ENCODE peak calls at places on chromosome 18, in four cellular contexts. T, F, Z and H are unnamed samples.

GRCh38 chr18:62716679-62717058 is 1.3 kb downstream of the PHLPP1 start:
- DNase-seq in T (peak), F (peak), Z (peak), H (peak)

GRCh38 chr18:57110295-57110694 is 36.6 kb upstream of the BOD1L2 start:
- DNase-seq in T (no peak), F (no peak), Z (no peak), H (no peak)

GRCh38 chr18:3799515-3799914 is 349.5 kb downstream of the TGIF1 start:
- DNase-seq in T (no peak), F (no peak), Z (no peak), H (no peak)

GRCh38 chr18:72543362-72544055 is 633 bp downstream of the CBLN2 start:
- DNase-seq in T (no peak), F (no peak), Z (no peak), H (no peak)

GRCh38 chr18:45526120-45526841 is 89.0 kb upstream of the SLC14A2 start:
- DNase-seq in T (no peak), F (no peak), Z (no peak), H (no peak)

GRCh38 chr18:46536215-46536874 is 120.7 kb downstream of the LOXHD1 start:
- DNase-seq in T (no peak), F (no peak), Z (no peak), H (no peak)

GRCh38 chr18:13278231-13278630 is 59.7 kb downstream of the LDLRAD4 start:
- DNase-seq in T (no peak), F (no peak), Z (no peak), H (no peak)

GRCh38 chr18:49625021-49625691 is 63.3 kb downstream of the LIPG start:
- DNase-seq in T (no peak), F (no peak), Z (no peak), H (no peak)

GRCh38 chr18:26453370-26454030 is 94.9 kb downstream of the KCTD1 start:
- DNase-seq in T (peak), F (no peak), Z (no peak), H (peak)

GRCh38 chr18:59814872-59815271 is 84.9 kb upstream of the PMAIP1 start:
- DNase-seq in T (no peak), F (no peak), Z (no peak), H (no peak)

GRCh38 chr18:38933322-38933721 is 1367.7 kb upstream of the CELF4 start:
- DNase-seq in T (no peak), F (no peak), Z (no peak), H (no peak)

GRCh38 chr18:32877371-32877770 is 104.5 kb upstream of the KLHL14 start:
- DNase-seq in T (peak), F (no peak), Z (no peak), H (no peak)

GRCh38 chr18:5900249-5900648 is 4.9 kb upstream of the TMEM200C start:
- DNase-seq in T (no peak), F (no peak), Z (no peak), H (no peak)

GRCh38 chr18:49728542-49728941 is 84.8 kb downstream of the ACAA2 start:
- DNase-seq in T (no peak), F (no peak), Z (no peak), H (peak)

GRCh38 chr18:23682045-23682444 is 7.2 kb upstream of the LAMA3 start:
- DNase-seq in T (no peak), F (no peak), Z (no peak), H (no peak)

GRCh38 chr18:50013363-50014138 is 181.4 kb downstream of the MYO5B start:
- DNase-seq in T (no peak), F (no peak), Z (no peak), H (no peak)